ENCODE peak calls at places on chromosomes 7 and 10, in five cellular contexts. V, Z, M, K and G are unnamed samples. For H3K4me1, the result is how much of the 10 kb centered on the place peaks cover.

GRCh38 chr7:45187089-45187945 is 29.7 kb downstream of the RAMP3 start:
- DNase-seq in M (no peak), K (no peak), Z (peak), V (no peak), G (no peak)

GRCh38 chr10:14371616-14372015 is 40.9 kb upstream of the FRMD4A start:
- DNase-seq in M (no peak), K (no peak), Z (no peak), V (no peak), G (no peak)

GRCh38 chr10:30812018-30812851 is 182.7 kb upstream of the LYZL2 start:
- DNase-seq in Z (no peak), M (no peak), V (peak), K (no peak), G (no peak)

GRCh38 chr10:33126742-33127141 is 168.7 kb upstream of the ITGB1 start:
- DNase-seq in V (no peak), M (no peak), K (no peak), Z (no peak), G (no peak)

GRCh38 chr7:76191783-76192240 is 9.9 kb upstream of the SRRM3 start:
- DNase-seq in Z (no peak), V (peak), K (no peak), M (no peak), G (no peak)

GRCh38 chr7:152142976-152143665 is 117.6 kb downstream of the GALNT11 start:
- DNase-seq in V (no peak), Z (no peak), M (no peak), K (no peak), G (no peak)

GRCh38 chr7:55432937-55433784 is 68.0 kb downstream of the LANCL2 start:
- DNase-seq in M (no peak), V (peak), Z (no peak), K (peak), G (no peak)

GRCh38 chr10:59724098-59724938 is 14.7 kb upstream of the SLC16A9 start:
- DNase-seq in M (no peak), K (no peak), V (no peak), Z (no peak), G (no peak)

GRCh38 chr10:91513598-91513997 is 103.5 kb downstream of the HECTD2 start:
- DNase-seq in K (no peak), V (no peak), M (no peak), Z (no peak), G (no peak)

GRCh38 chr7:35701287-35701686 is 6.4 kb upstream of the HERPUD2 start:
- DNase-seq in K (no peak), Z (no peak), V (no peak), M (no peak), G (no peak)

GRCh38 chr7:24755541-24756416 is 1.5 kb downstream of the GSDME start:
- DNase-seq in V (peak), Z (no peak), K (no peak), M (no peak), G (no peak)

GRCh38 chr7:66844552-66845381 is 76.3 kb upstream of the TMEM248 start:
- DNase-seq in V (peak), M (peak), Z (peak), K (peak), G (peak)

GRCh38 chr7:140697447-140698143 is 1.1 kb downstream of the NDUFB2 start:
- DNase-seq in Z (peak), V (peak), K (no peak), M (no peak), G (no peak)

GRCh38 chr7:50217961-50218360 is 86.6 kb upstream of the IKZF1 start:
- DNase-seq in Z (no peak), K (no peak), M (no peak), V (no peak), G (no peak)

GRCh38 chr7:134016223-134016941 is 110.8 kb upstream of the LRGUK start:
- DNase-seq in Z (no peak), V (peak), M (no peak), K (peak), G (no peak)

GRCh38 chr7:27905951-27906350 is 166.0 kb downstream of the TAX1BP1 start:
- DNase-seq in K (no peak), Z (no peak), M (no peak), V (no peak), G (no peak)

GRCh38 chr7:94578615-94579014 is 69.0 kb downstream of the CASD1 start:
- DNase-seq in M (no peak), K (no peak), Z (no peak), V (no peak), G (no peak)

GRCh38 chr7:55144333-55144954 is 125.6 kb downstream of the EGFR start:
- DNase-seq in K (no peak), V (no peak), M (no peak), Z (no peak), G (no peak)

GRCh38 chr10:52027055-52027454 is 287.0 kb upstream of the DKK1 start:
- DNase-seq in Z (no peak), V (peak), M (no peak), K (no peak), G (no peak)

GRCh38 chr10:89419548-89419947 is 5.2 kb downstream of the IFIT5 start:
- DNase-seq in M (no peak), V (peak), Z (no peak), K (no peak), G (no peak)

GRCh38 chr7:5367661-5368060 is 56.0 kb downstream of the TNRC18 start:
- DNase-seq in K (no peak), V (no peak), Z (no peak), M (no peak), G (no peak)

GRCh38 chr10:93999401-93999851 is 5.7 kb downstream of the PLCE1 start:
- DNase-seq in M (no peak), V (peak), Z (peak), K (no peak), G (no peak)

GRCh38 chr7:36084485-36085091 is 68.5 kb upstream of the EEPD1 start:
- DNase-seq in Z (no peak), V (peak), M (no peak), K (no peak), G (no peak)

GRCh38 chr10:110209926-110210662 is 2.7 kb downstream of the MXI1 start:
- DNase-seq in M (peak), Z (peak), K (no peak), V (peak), G (no peak)

GRCh38 chr10:63523015-63523414 is 1.8 kb downstream of the REEP3 start:
- DNase-seq in V (no peak), M (no peak), K (no peak), Z (no peak), G (no peak)

GRCh38 chr7:78510580-78511188 is 712.1 kb downstream of the PHTF2 start:
- DNase-seq in Z (no peak), M (no peak), K (peak), V (peak), G (no peak)

GRCh38 chr10:131147301-131147975 is 164.1 kb downstream of the TCERG1L start:
- DNase-seq in M (peak), Z (peak), V (no peak), K (no peak), G (no peak)

GRCh38 chr7:30062587-30062986 is 34.4 kb downstream of the PLEKHA8 start:
- DNase-seq in V (peak), Z (no peak), M (no peak), K (peak), G (no peak)

GRCh38 chr7:7535688-7536087 is at the start of gene COL28A1:
- DNase-seq in M (no peak), K (no peak), Z (no peak), V (no peak), G (no peak)

GRCh38 chr7:99393363-99394187 is 14.8 kb downstream of the PDAP1 start:
- DNase-seq in V (no peak), Z (peak), M (no peak), K (no peak), G (no peak)

GRCh38 chr7:158302274-158303070 is 285.2 kb downstream of the PTPRN2 start:
- DNase-seq in K (no peak), V (no peak), M (no peak), Z (no peak), G (no peak)

GRCh38 chr7:121623130-121623872 is 227.2 kb upstream of the FAM3C start:
- DNase-seq in V (no peak), Z (no peak), M (no peak), K (no peak), G (no peak)

GRCh38 chr7:107446988-107447387 is 22.9 kb upstream of the GPR22 start:
- DNase-seq in V (peak), K (no peak), M (no peak), Z (no peak), G (no peak)

GRCh38 chr10:3423411-3423810 is 250.8 kb upstream of the PITRM1 start:
- DNase-seq in V (no peak), Z (no peak), M (no peak), K (no peak), G (no peak)

GRCh38 chr7:98863601-98864000 is 6.2 kb downstream of the TMEM130 start:
- DNase-seq in V (no peak), M (no peak), K (no peak), Z (no peak), G (no peak)

DNA sequence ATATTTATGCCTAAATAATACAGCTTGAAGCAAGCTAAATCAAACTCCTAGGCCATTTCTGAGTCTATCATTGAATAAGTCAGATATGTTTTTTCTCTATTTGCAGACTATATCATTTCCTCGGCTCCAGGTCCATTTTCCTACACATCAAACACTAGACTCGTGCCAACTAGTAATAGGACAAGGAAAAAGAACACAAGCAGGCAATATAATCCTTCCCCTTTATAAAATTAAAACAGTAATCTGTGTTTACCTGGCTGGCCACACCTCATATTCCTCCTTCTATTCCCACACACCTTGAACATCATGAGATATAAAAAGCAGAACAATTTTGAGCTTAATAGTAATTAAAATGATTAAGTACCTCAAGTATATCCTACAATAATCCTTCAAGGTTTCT is 325.7 kb downstream of the TFEC start:
- DNase-seq in K (no peak), V (no peak), M (no peak), Z (no peak), G (no peak)
- H3K4me1 ChIP-seq in K (under half), V (under half), M (under half), Z (under half), G (under half)

DNA sequence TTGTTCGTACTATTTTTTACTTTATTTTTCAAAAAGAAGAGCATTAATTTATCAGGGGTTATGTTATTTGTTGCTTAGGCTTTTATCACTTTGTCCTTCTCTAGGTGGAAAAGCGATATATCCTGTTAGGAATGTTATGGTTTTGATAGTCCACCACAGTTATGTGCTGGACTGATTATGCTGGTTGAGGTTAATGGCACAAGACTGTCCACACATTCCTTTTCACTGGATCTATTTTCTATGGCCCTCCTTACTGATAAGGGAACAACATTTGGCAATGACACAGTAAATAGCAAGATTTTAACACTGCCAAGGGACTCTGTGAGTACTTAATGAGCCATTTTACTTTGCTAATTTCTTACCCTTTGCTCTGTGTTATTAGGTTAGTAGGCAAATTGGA is 1212.3 kb downstream of the NXPH1 start:
- DNase-seq in K (no peak), M (no peak), V (no peak), Z (no peak), G (no peak)
- H3K4me3 ChIP-seq in K (no peak), M (no peak), V (no peak), Z (no peak), G (no peak)

GRCh38 chr7:39085590-39086049 is 107.9 kb downstream of the POU6F2 start:
- DNase-seq in Z (no peak), V (no peak), K (no peak), M (no peak), G (no peak)
- H3K4me1 ChIP-seq in Z (under half), V (under half), K (under half), M (under half), G (under half)

GRCh38 chr10:111504376-111504775 is 427.5 kb downstream of the ADRA2A start:
- DNase-seq in M (no peak), K (no peak), Z (no peak), V (no peak), G (no peak)

GRCh38 chr10:111511751-111512150 is 434.9 kb downstream of the ADRA2A start:
- DNase-seq in K (no peak), M (no peak), V (no peak), Z (no peak), G (no peak)

DNA sequence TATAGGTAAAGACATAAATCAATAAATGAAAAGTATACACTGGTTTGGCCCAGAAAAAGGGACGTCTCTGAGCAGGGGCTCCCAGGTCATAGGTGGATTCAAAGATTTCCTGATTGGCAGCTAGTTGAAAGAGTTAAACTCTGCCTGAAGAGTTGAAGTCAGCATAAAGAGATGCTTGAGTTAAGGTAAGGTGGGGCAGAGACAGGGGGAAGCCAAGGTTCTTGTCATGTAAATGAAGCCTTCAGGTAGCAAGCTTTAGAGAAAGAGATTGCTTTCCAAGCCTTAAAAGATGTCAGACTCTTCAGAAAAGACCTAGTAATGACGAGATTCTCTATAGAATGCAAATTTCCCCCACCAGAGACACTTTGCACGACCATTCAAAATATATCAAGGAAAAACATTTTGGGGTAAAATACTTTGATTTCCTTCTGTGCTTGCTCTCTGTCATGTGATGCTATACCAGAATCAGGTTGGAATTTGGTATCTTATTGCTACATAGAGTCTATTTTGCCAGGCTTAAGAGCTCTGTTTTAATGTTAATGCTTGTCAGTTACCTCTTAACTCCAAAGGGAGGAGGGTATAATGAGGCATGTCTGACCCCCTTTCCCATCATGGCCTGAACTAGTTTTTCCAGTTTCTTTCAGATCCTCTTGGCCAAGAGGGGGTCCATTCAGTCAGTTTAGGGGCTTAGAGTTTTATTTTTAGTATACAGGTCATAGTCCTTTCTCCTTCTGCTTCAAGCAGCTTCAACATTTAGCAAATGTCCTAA is 429.6 kb downstream of the ADRA2A start:
- DNase-seq in V (no peak), K (no peak), M (no peak), Z (no peak), G (no peak)
- H3K4me3 ChIP-seq in V (no peak), K (no peak), M (no peak), Z (no peak), G (no peak)

DNA sequence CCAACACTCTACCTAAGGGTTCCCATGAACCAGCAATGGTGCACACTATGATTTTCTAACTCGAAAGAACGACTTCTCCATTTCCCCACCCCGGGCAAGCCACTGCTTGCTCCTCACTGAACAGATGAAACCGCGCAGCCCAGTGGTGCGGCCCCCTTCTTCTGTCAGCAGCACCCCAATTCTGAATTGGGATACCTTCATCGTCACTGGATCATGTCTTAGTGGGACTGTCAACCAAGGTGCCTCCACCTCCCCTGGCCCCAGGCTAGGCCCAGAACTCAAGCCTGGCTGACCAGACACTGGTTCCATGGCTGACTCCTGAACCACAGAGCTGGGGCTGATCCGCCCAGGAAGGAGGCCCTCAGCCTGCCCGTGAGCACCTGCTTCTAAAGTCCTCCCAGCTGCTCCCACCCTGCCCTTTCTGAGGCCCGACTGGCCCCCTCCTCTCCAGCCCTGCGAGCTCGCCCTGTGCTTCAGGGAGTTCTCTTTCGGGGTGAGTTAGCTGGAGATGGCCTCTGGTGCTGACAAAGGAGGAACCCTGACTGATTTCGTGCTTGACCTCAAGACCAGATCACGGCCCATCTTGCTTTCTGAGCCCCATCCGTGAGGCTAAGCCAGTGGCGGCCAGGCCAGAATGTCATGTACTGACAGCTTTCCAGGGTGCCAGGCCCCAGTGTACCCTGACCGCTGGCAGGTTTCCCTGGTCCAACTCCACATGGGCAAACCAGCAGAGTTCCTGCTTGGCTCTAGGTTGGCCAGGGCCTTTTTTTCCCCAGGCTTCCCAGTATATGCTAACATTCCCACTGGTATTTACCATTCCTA is 44.5 kb downstream of the FAM53B start:
- DNase-seq in V (no peak), M (no peak), K (no peak), Z (peak), G (no peak)
- H3K4me1 ChIP-seq in V (under half), M (half or more), K (under half), Z (under half), G (half or more)